ENCODE peak calls at places on chromosomes 12 and 14, in nine cellular contexts. V is CD4-positive, alpha-beta T cell; I is ovary; B is heart left ventricle; W is stomach; Z is A673; R is OCI-LY7; D is tibial artery; A is Peyer's patch. O is an unnamed sample. For H3K9me3, the result is how much of the 10 kb centered on the place peaks cover.

GRCh38 chr12:110548678-110549077 is 34.4 kb downstream of the PPTC7 start:
- DNase-seq in V (no peak), I (no peak), B (no peak), W (no peak), Z (no peak), R (no peak), D (no peak), A (no peak), O (no peak)

GRCh38 chr14:20346713-20347112 is 3.3 kb downstream of the PARP2 start:
- DNase-seq in V (no peak), I (no peak), B (no peak), W (no peak), Z (no peak), R (no peak), D (no peak), A (no peak), O (no peak)

GRCh38 chr14:22976620-22977433 is 5.5 kb downstream of the AJUBA start:
- DNase-seq in V (no peak), I (no peak), B (no peak), W (peak), Z (peak), R (peak), D (no peak), A (no peak), O (no peak)

GRCh38 chr14:39232554-39233415 is 930 bp upstream of the MIA2 start:
- DNase-seq in V (no peak), I (no peak), B (no peak), W (no peak), Z (no peak), R (no peak), D (no peak), A (no peak), O (no peak)

GRCh38 chr14:94412671-94413638 is 24.6 kb upstream of the SERPINA1 start:
- DNase-seq in V (no peak), I (no peak), B (no peak), W (peak), Z (no peak), R (no peak), D (no peak), A (no peak), O (no peak)

GRCh38 chr12:100826323-100826722 is 31.7 kb downstream of the ANO4 start:
- DNase-seq in V (no peak), I (peak), B (no peak), W (peak), Z (peak), R (peak), D (no peak), A (no peak), O (no peak)

GRCh38 chr12:11347810-11348209 is 37.6 kb upstream of the PRB4 start:
- DNase-seq in V (no peak), I (no peak), B (no peak), W (no peak), Z (peak), R (peak), D (no peak), A (no peak), O (no peak)

GRCh38 chr14:34655959-34656358 is 26.0 kb upstream of the SNX6 start:
- DNase-seq in V (no peak), I (no peak), B (no peak), W (no peak), Z (no peak), R (no peak), D (no peak), A (no peak), O (no peak)

GRCh38 chr12:93256258-93256969 is 121.3 kb upstream of the NUDT4 start:
- DNase-seq in V (no peak), I (no peak), B (no peak), W (no peak), Z (no peak), R (no peak), D (no peak), A (no peak), O (no peak)

GRCh38 chr14:22536853-22537338 is 52.1 kb downstream of the DAD1 start:
- DNase-seq in V (peak), I (no peak), B (no peak), W (peak), Z (peak), R (no peak), D (peak), A (no peak), O (no peak)

DNA sequence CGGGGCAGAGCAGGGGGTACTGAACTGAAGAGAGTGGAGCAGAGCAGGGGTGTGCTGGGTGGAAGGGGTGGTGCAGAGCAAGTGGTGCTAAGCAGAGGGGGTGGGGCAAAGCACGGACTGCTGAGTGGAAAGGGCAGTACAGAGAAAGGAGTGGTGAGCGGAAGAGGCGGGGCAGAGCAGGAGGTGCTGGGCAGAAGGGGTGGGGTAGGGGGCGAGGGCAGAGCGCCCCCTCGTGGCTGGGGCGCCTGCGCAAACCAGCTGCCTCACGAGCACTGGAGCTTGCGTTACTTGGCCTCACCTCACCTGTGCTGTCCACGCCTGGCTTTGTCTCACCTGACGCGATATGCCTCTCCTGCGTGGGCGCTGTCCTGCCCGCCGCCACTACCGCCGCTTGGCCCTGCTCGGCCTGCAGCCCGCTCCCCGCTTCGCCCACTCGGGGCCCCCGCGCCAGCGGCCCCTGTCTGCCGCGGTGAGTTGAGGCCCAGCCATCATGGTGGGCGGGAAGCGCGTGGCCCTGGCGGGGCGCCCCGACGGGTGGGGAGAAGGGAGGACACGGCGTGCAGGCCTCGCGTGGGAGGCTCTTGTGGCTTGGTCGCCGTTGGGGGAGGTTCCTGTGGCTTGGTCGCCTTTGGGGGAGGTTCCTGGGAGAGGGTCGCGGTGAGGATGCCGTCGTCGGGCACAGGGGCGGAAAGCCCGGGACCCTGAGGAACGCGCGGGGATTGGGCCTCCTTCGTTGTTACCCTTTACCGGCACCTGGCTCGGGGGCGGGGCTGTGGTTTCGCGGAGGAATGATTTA is at the start of gene COX8C:
- DNase-seq in V (no peak), I (no peak), B (no peak), W (no peak), Z (no peak), R (no peak), D (no peak), A (no peak), O (no peak)
- TF ChIP-seq CTCF in V (no peak), I (no peak), B (no peak), W (no peak), Z (no peak), R (no peak), D (no peak), A (no peak), O (no peak)

GRCh38 chr14:98169170-98169587 is 1102.8 kb downstream of the BCL11B start:
- DNase-seq in V (no peak), I (no peak), B (no peak), W (no peak), Z (no peak), R (no peak), D (no peak), A (no peak), O (no peak)
- H3K9me3 ChIP-seq in V (under half), I (under half), B (under half), W (under half), Z (under half), R (under half), D (under half), A (under half), O (under half)

GRCh38 chr12:25827747-25828146 is 130.7 kb upstream of the RASSF8 start:
- DNase-seq in V (no peak), I (no peak), B (no peak), W (no peak), Z (no peak), R (no peak), D (no peak), A (no peak), O (no peak)

GRCh38 chr12:25830456-25830855 is 128.0 kb upstream of the RASSF8 start:
- DNase-seq in V (no peak), I (no peak), B (no peak), W (no peak), Z (no peak), R (no peak), D (no peak), A (no peak), O (no peak)

GRCh38 chr12:25828188-25828587 is 130.3 kb upstream of the RASSF8 start:
- DNase-seq in V (no peak), I (no peak), B (no peak), W (no peak), Z (no peak), R (no peak), D (no peak), A (no peak), O (no peak)

GRCh38 chr12:25827141-25827540 is 131.3 kb upstream of the RASSF8 start:
- DNase-seq in V (no peak), I (no peak), B (no peak), W (no peak), Z (no peak), R (no peak), D (no peak), A (no peak), O (no peak)

GRCh38 chr12:25829192-25829591 is 129.3 kb upstream of the RASSF8 start:
- DNase-seq in V (no peak), I (no peak), B (no peak), W (no peak), Z (no peak), R (no peak), D (peak), A (no peak), O (no peak)
- TF ChIP-seq CTCF in V (no peak), I (no peak), B (no peak), W (no peak), Z (no peak), R (no peak), D (no peak), A (no peak), O (no peak)

GRCh38 chr12:99389751-99390150 is 257.8 kb upstream of the GARIN6 start:
- DNase-seq in V (no peak), I (no peak), B (no peak), W (no peak), Z (no peak), R (no peak), D (no peak), A (no peak), O (no peak)

GRCh38 chr12:99386907-99387306 is 260.6 kb upstream of the GARIN6 start:
- DNase-seq in V (no peak), I (no peak), B (no peak), W (no peak), Z (peak), R (peak), D (no peak), A (no peak), O (no peak)

GRCh38 chr12:99390707-99391106 is 256.8 kb upstream of the GARIN6 start:
- DNase-seq in V (no peak), I (no peak), B (no peak), W (no peak), Z (no peak), R (no peak), D (no peak), A (no peak), O (peak)

GRCh38 chr12:99383258-99383657 is 264.3 kb upstream of the GARIN6 start:
- DNase-seq in V (no peak), I (no peak), B (no peak), W (no peak), Z (no peak), R (peak), D (no peak), A (no peak), O (no peak)

GRCh38 chr12:99387661-99388060 is 259.9 kb upstream of the GARIN6 start:
- DNase-seq in V (no peak), I (no peak), B (no peak), W (no peak), Z (no peak), R (no peak), D (no peak), A (no peak), O (no peak)
- H3K9me3 ChIP-seq in V (under half), I (under half), B (under half), W (under half), Z (under half), R (under half), D (under half), A (under half), O (under half)

DNA sequence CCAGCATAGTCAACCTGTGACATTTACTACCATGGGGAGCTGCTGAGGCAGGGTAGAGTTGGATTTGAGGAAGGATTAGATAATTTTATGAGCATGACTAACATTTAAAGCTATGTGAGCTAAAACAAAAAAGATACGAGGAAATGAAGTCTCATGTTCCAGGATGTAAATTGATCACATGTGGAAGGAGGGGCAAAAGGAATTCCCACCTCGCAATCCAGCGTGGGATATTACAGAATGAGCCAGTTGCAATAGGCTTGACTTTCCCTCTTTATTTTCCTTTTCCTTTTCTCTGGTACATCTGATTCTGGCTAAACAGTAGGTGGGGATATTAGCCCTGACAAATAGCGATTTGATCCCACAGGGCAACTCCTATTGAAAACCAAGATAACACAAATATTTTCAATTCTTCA is 214.9 kb upstream of the HMGA2 start:
- DNase-seq in V (no peak), I (no peak), B (no peak), W (no peak), Z (peak), R (no peak), D (no peak), A (no peak), O (no peak)
- TF ChIP-seq CTCF in V (no peak), I (no peak), B (no peak), W (no peak), Z (peak), R (no peak), D (no peak), A (no peak), O (no peak)